ENCODE peak calls at places on chromosomes 16 and 17, in four cellular contexts. O, U, Y and A are unnamed samples.
A peak's percentile ranks its signal among the peaks of the same experiment; 100 is the strongest.

GRCh38 chr17:71412803-71413202 is 708.0 kb upstream of the SOX9 start:
- DNase-seq in O (no peak), U (no peak), Y (no peak), A (peak; percentile 99)

GRCh38 chr17:47257651-47258339 is 4.2 kb downstream of the ITGB3 start:
- DNase-seq in O (peak; percentile 67), U (no peak), Y (no peak), A (peak; percentile 72)

GRCh38 chr17:13362341-13363122 is 239.2 kb downstream of the HS3ST3A1 start:
- DNase-seq in O (no peak), U (no peak), Y (no peak), A (peak; percentile 91)

GRCh38 chr17:77302682-77303081 is 161.9 kb downstream of the SEC14L1 start:
- DNase-seq in O (no peak), U (no peak), Y (no peak), A (no peak)

GRCh38 chr16:71883849-71884638 is at the start of gene ZNF821:
- DNase-seq in O (peak; percentile 88), U (no peak), Y (peak; percentile 95), A (peak; percentile 64)

GRCh38 chr16:11349599-11350276 is 4.5 kb downstream of the RMI2 start:
- DNase-seq in O (no peak), U (no peak), Y (no peak), A (peak; percentile 92)

GRCh38 chr17:17774009-17774881 is 62.5 kb downstream of the SREBF1 start:
- DNase-seq in O (no peak), U (no peak), Y (no peak), A (peak; percentile 52)

GRCh38 chr16:35188288-35189155 is 1729.1 kb downstream of the TP53TG3F start:
- DNase-seq in O (peak; percentile 12), U (no peak), Y (no peak), A (no peak)

GRCh38 chr17:14395255-14395654 is 94.4 kb downstream of the HS3ST3B1 start:
- DNase-seq in O (no peak), U (no peak), Y (no peak), A (no peak)

GRCh38 chr16:2867987-2868789 is 10.2 kb upstream of the PRSS22 start:
- DNase-seq in O (peak; percentile 96), U (peak; percentile 66), Y (peak; percentile 99), A (peak; percentile 93)

GRCh38 chr16:2790631-2791030 is 3.3 kb upstream of the PRSS33 start:
- DNase-seq in O (no peak), U (no peak), Y (no peak), A (no peak)

GRCh38 chr16:2985893-2986355 is 5.7 kb upstream of the PKMYT1 start:
- DNase-seq in O (no peak), U (no peak), Y (no peak), A (no peak)

GRCh38 chr17:36721560-36722120 is 120.3 kb downstream of the MRM1 start:
- DNase-seq in O (no peak), U (no peak), Y (no peak), A (peak; percentile 2)

GRCh38 chr16:12757546-12757945 is 46.1 kb downstream of the CPPED1 start:
- DNase-seq in O (no peak), U (no peak), Y (no peak), A (no peak)

GRCh38 chr17:76145231-76146052 is 4.4 kb upstream of the FOXJ1 start:
- DNase-seq in O (no peak), U (peak; percentile 19), Y (no peak), A (no peak)

GRCh38 chr17:11404431-11404830 is 163.4 kb downstream of the SHISA6 start:
- DNase-seq in O (no peak), U (no peak), Y (no peak), A (no peak)

GRCh38 chr17:66301864-66302741 is at the start of gene PRKCA:
- DNase-seq in O (peak; percentile 80), U (no peak), Y (peak; percentile 75), A (peak; percentile 69)

GRCh38 chr16:5252800-5253199 is 155.2 kb upstream of the EEF2KMT start:
- DNase-seq in O (no peak), U (no peak), Y (no peak), A (no peak)

GRCh38 chr16:4133897-4134372 is 17.7 kb upstream of the ADCY9 start:
- DNase-seq in O (no peak), U (no peak), Y (peak; percentile 62), A (no peak)

DNA sequence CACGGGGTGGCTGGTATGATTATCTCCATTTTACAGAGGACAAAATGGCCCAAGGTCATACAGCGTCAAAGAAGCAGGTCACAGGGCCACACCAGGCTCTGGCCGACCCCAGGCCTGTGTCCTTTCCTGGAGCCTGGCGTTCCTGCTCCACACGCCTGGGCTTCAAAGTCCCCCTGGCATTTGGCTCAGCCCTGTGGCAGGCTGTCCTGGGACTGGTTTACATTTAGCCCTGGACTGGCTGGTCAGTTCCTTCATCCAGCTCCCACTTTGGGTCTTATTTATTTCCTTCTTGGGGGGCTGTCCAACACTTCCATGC is 15.3 kb downstream of the TBX2 start:
- DNase-seq in O (no peak), U (no peak), Y (peak; percentile 20), A (no peak)
- TF ChIP-seq CHD1 in O (no peak), U (no peak), Y (no peak), A (no peak)

DNA sequence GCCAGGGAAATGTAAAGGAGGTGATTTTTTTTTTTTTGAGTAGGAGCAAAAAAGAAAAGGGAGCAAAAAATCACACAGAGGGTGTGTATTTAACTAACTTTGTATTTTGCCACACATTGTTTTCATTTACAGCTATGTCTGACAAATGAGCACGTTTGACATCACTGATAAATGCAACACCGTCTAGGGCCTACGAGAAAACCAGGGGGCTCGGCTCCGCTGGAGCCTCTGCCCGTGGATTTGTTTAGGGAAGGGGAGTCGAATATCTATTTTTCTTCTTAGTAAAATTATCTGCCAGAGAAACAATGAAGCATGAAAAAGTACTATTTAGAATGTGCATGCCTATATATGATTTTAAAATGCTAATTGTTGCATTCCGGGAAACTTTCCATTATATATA is 6.8 kb downstream of the MAF start:
- DNase-seq in O (no peak), U (no peak), Y (no peak), A (no peak)
- TF ChIP-seq RAD21 in O (no peak), U (no peak), Y (no peak), A (no peak)

GRCh38 chr17:57603978-57604377 is 141.1 kb downstream of the CCDC182 start:
- DNase-seq in O (no peak), U (peak; percentile 79), Y (no peak), A (no peak)
- TF ChIP-seq CHD1 in O (no peak), U (no peak), Y (no peak), A (no peak)

DNA sequence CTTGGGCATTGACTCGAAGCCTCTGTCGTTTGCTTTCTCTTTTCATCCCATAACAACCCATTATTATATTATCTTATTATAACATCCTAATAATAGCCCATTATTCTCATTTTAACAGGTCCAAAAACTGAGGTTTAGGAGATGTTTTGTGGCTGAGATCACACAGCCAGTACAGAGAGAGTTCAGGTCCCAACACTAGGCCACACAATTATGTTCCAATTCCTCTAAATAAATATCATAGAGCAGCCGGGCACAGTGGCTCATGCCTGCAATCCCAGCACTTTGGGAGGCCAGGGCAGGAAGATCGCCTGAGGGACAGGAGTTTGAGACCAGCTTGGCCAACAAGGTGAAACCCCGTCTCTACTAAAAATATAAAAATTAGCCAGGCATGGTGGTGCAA is 40.3 kb upstream of the KIFC3 start:
- DNase-seq in O (no peak), U (no peak), Y (no peak), A (no peak)
- TF ChIP-seq RAD21 in O (no peak), U (no peak), Y (no peak), A (no peak)

GRCh38 chr16:17211797-17212196 is 259.0 kb downstream of the XYLT1 start:
- DNase-seq in O (peak; percentile 18), U (no peak), Y (peak; percentile 67), A (no peak)

GRCh38 chr16:17215306-17215705 is 255.5 kb downstream of the XYLT1 start:
- DNase-seq in O (no peak), U (no peak), Y (no peak), A (no peak)

GRCh38 chr16:17213974-17214373 is 256.8 kb downstream of the XYLT1 start:
- DNase-seq in O (no peak), U (no peak), Y (no peak), A (no peak)

GRCh38 chr16:17213025-17213424 is 257.7 kb downstream of the XYLT1 start:
- DNase-seq in O (no peak), U (no peak), Y (no peak), A (no peak)
- TF ChIP-seq CHD1 in O (no peak), U (no peak), Y (no peak), A (no peak)

GRCh38 chr17:35374766-35375344 is 1.4 kb upstream of the SLFN11 start:
- DNase-seq in O (no peak), U (peak; percentile 13), Y (no peak), A (no peak)

GRCh38 chr17:35376245-35376644 is 2.8 kb upstream of the SLFN11 start:
- DNase-seq in O (no peak), U (no peak), Y (no peak), A (peak; percentile 46)

GRCh38 chr17:35373532-35373983 is at the start of gene SLFN11:
- DNase-seq in O (peak; percentile 6), U (peak; percentile 30), Y (peak; percentile 59), A (peak; percentile 97)

GRCh38 chr17:35372846-35373531 is 432 bp downstream of the SLFN11 start:
- DNase-seq in O (no peak), U (no peak), Y (no peak), A (no peak)

GRCh38 chr17:35373984-35374765 is 754 bp upstream of the SLFN11 start:
- DNase-seq in O (no peak), U (no peak), Y (peak; percentile 62), A (peak; percentile 55)
- TF ChIP-seq RAD21 in O (no peak), U (no peak), Y (no peak), A (no peak)

GRCh38 chr17:44557653-44558285 is 485 bp downstream of the FZD2 start:
- DNase-seq in O (no peak), U (no peak), Y (peak; percentile 79), A (peak; percentile 72)
- TF ChIP-seq CHD1 in O (no peak), U (no peak), Y (no peak), A (no peak)

DNA sequence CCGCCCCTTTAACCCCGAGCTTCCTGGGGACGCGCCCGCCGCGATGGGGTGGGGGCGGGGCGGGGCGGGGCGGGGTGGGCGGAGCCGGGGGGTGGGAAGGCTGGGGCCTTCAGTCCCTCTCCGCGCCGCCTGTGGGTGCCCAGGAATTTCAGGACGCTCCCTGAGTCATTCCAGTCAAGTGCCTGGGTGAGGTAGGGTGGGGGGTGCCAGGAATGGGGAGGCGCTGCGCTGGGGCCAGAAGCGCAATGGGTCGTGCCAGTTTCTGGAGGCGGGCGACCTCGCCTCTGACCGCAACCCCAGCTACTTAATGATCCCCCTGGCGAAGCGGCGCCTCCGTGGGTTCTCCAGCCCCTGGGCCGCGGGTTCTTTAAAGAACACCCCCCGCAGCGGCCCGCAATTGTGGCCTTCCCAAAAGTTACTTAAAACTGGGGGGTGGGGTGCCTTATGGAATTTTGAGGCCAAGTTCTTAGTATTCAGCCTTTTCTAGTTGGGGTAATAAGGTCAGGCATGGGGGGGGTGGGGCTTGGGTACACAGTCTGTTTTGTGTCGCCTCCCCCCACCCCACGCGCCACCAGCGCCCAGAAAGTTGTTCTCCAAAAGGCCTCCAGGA is 826 bp upstream of the GSE1 start:
- DNase-seq in O (peak; percentile 84), U (no peak), Y (peak; percentile 75), A (peak; percentile 85)
- TF ChIP-seq RAD21 in O (no peak), U (no peak), Y (no peak), A (no peak)